ENCODE peak calls at places on chromosomes 7 and 10, in six cellular contexts. A is spleen, P is HL-60, G is GM12878, S is GM23338, L is sigmoid colon. K is an unnamed sample.

GRCh38 chr7:108290344-108291134 is 160.4 kb upstream of the LAMB4 start:
- DNase-seq in A (no peak), P (no peak), G (no peak), S (no peak), L (no peak), K (no peak)

GRCh38 chr7:129052441-129052840 is 2.5 kb downstream of the TNPO3 start:
- DNase-seq in A (no peak), P (no peak), G (no peak), S (no peak), L (no peak), K (no peak)

GRCh38 chr7:155206286-155207020 is 91.2 kb upstream of the INSIG1 start:
- DNase-seq in A (peak), P (peak), G (peak), S (no peak), L (peak), K (peak)

GRCh38 chr10:63083904-63084689 is 49.0 kb upstream of the NRBF2 start:
- DNase-seq in A (no peak), P (peak), G (peak), S (peak), L (peak), K (peak)

GRCh38 chr10:100006241-100006886 is 3.4 kb downstream of the DNMBP start:
- DNase-seq in A (no peak), P (no peak), G (peak), S (no peak), L (peak), K (peak)

GRCh38 chr7:14507617-14508016 is 394.9 kb downstream of the DGKB start:
- DNase-seq in A (no peak), P (no peak), G (no peak), S (no peak), L (no peak), K (no peak)

GRCh38 chr7:85381212-85381611 is 194.4 kb upstream of the SEMA3D start:
- DNase-seq in A (no peak), P (no peak), G (no peak), S (no peak), L (no peak), K (no peak)

GRCh38 chr10:51857326-51857725 is 157.9 kb upstream of the CSTF2T start:
- DNase-seq in A (no peak), P (no peak), G (no peak), S (no peak), L (no peak), K (no peak)

GRCh38 chr10:78774999-78775711 is 293.6 kb upstream of the ZMIZ1 start:
- DNase-seq in A (no peak), P (no peak), G (no peak), S (no peak), L (no peak), K (no peak)

GRCh38 chr7:125563964-125564529 is 634.4 kb upstream of the POT1 start:
- DNase-seq in A (peak), P (no peak), G (no peak), S (peak), L (no peak), K (no peak)

GRCh38 chr10:48551796-48552591 is 52.9 kb downstream of the ARHGAP22 start:
- DNase-seq in A (no peak), P (peak), G (no peak), S (peak), L (no peak), K (peak)

GRCh38 chr10:82564353-82565218 is 689.6 kb downstream of the NRG3 start:
- DNase-seq in A (no peak), P (no peak), G (no peak), S (no peak), L (no peak), K (peak)

GRCh38 chr7:20320322-20320721 is 10.4 kb upstream of the ITGB8 start:
- DNase-seq in A (no peak), P (no peak), G (no peak), S (no peak), L (no peak), K (no peak)

GRCh38 chr10:78524941-78525340 is 491.3 kb downstream of the RPS24 start:
- DNase-seq in A (no peak), P (no peak), G (no peak), S (no peak), L (no peak), K (no peak)

GRCh38 chr10:93542358-93542791 is 24.1 kb upstream of the FFAR4 start:
- DNase-seq in A (no peak), P (no peak), G (no peak), S (no peak), L (no peak), K (peak)

GRCh38 chr10:78849115-78849514 is 219.7 kb upstream of the ZMIZ1 start:
- DNase-seq in A (no peak), P (no peak), G (no peak), S (no peak), L (no peak), K (peak)

GRCh38 chr10:99387541-99387940 is 42.9 kb downstream of the GOT1 start:
- DNase-seq in A (no peak), P (no peak), G (no peak), S (no peak), L (no peak), K (no peak)

GRCh38 chr7:138705122-138705521 is 4.0 kb upstream of the SVOPL start:
- DNase-seq in A (no peak), P (peak), G (no peak), S (no peak), L (no peak), K (no peak)

GRCh38 chr7:28433604-28434254 is 21.4 kb downstream of the CREB5 start:
- DNase-seq in A (no peak), P (no peak), G (no peak), S (peak), L (no peak), K (no peak)

GRCh38 chr10:35667971-35668370 is 25.9 kb upstream of the FZD8 start:
- DNase-seq in A (no peak), P (no peak), G (no peak), S (no peak), L (no peak), K (no peak)

GRCh38 chr7:158824028-158824427 is 5.3 kb downstream of the ESYT2 start:
- DNase-seq in A (no peak), P (peak), G (peak), S (no peak), L (no peak), K (no peak)

GRCh38 chr7:22802426-22802825 is 20.2 kb downstream of the TOMM7 start:
- DNase-seq in A (no peak), P (no peak), G (no peak), S (peak), L (no peak), K (no peak)

GRCh38 chr7:98867271-98867701 is 2.5 kb downstream of the TMEM130 start:
- DNase-seq in A (peak), P (no peak), G (no peak), S (peak), L (no peak), K (no peak)

GRCh38 chr7:44990520-44991023 is 9.4 kb upstream of the CCM2 start:
- DNase-seq in A (peak), P (no peak), G (no peak), S (no peak), L (no peak), K (peak)

GRCh38 chr10:123571978-123572377 is 94.2 kb upstream of the GPR26 start:
- DNase-seq in A (no peak), P (no peak), G (no peak), S (no peak), L (peak), K (no peak)

GRCh38 chr10:103540722-103541121 is 47.2 kb downstream of the NEURL1 start:
- DNase-seq in A (peak), P (no peak), G (no peak), S (no peak), L (no peak), K (no peak)

GRCh38 chr10:36141786-36142560 is 499.9 kb upstream of the FZD8 start:
- DNase-seq in A (no peak), P (no peak), G (no peak), S (no peak), L (no peak), K (peak)

GRCh38 chr10:103835121-103836045 is 20.0 kb downstream of the SH3PXD2A start:
- DNase-seq in A (peak), P (peak), G (no peak), S (no peak), L (peak), K (no peak)

GRCh38 chr10:43045246-43045621 is 31.6 kb upstream of the RET start:
- DNase-seq in A (peak), P (no peak), G (no peak), S (no peak), L (peak), K (no peak)

GRCh38 chr10:103757531-103758293 is 97.7 kb downstream of the SH3PXD2A start:
- DNase-seq in A (peak), P (peak), G (no peak), S (peak), L (peak), K (peak)

GRCh38 chr10:3469639-3470020 is 297.0 kb upstream of the PITRM1 start:
- DNase-seq in A (no peak), P (no peak), G (no peak), S (no peak), L (no peak), K (no peak)

GRCh38 chr10:130924138-130924819 is 387.2 kb downstream of the TCERG1L start:
- DNase-seq in A (no peak), P (no peak), G (no peak), S (peak), L (no peak), K (no peak)

GRCh38 chr10:71213761-71214440 is 1.5 kb downstream of the UNC5B start:
- DNase-seq in A (peak), P (no peak), G (no peak), S (peak), L (no peak), K (peak)

GRCh38 chr7:21357146-21358097 is 70.5 kb upstream of the SP4 start:
- DNase-seq in A (no peak), P (peak), G (no peak), S (no peak), L (no peak), K (no peak)

GRCh38 chr10:22308390-22308789 is 7.8 kb upstream of the COMMD3 start:
- DNase-seq in A (no peak), P (no peak), G (peak), S (no peak), L (no peak), K (peak)

GRCh38 chr7:16089191-16089590 is 332.1 kb downstream of the CRPPA start:
- DNase-seq in A (no peak), P (no peak), G (no peak), S (no peak), L (no peak), K (no peak)
- TF ChIP-seq POLR2AphosphoS5 in A (no peak), P (no peak), G (no peak), S (no peak), L (no peak), K (no peak)

GRCh38 chr10:116272497-116273221 is at the start of gene GFRA1:
- DNase-seq in A (no peak), P (no peak), G (no peak), S (peak), L (peak), K (no peak)
- TF ChIP-seq POLR2AphosphoS5 in A (no peak), P (no peak), G (no peak), S (no peak), L (no peak), K (no peak)

DNA sequence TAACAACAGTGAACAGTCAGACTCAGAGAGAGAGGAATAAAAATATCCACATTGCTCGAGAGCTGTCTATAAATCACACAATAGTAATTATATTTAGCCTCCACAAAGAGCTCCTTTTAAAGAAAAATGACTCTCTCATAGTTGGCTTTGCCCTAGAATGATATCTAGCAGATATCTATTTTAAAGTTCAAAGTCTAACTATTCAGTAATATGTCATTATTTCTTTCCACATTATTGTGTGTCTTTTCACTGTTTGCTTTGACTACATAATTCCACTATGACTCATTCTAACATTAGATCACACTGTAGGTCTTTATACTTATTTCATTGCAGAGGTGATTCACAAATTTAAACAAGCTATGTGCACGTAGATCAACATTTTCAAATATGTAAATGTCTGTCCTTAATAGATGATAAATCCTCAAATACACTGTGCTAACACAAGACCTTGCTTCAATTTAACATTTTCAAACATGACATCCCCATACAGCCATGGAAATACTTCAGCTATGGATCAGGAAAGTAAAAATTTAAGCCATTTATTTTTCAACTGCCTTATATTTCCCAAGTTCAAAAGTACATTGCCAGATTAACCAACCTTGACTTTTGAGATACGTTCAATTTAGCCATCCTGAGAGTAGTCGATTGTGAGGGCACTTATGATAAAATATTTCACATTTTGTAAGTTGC is 99.9 kb upstream of the AKR1E2 start:
- DNase-seq in A (no peak), P (no peak), G (no peak), S (no peak), L (no peak), K (peak)
- TF ChIP-seq POLR2AphosphoS5 in A (no peak), P (no peak), G (no peak), S (no peak), L (no peak), K (no peak)

GRCh38 chr7:104971290-104972071 is 42.5 kb upstream of the KMT2E start:
- DNase-seq in A (no peak), P (no peak), G (no peak), S (no peak), L (no peak), K (peak)
- TF ChIP-seq POLR2AphosphoS5 in A (no peak), P (no peak), G (no peak), S (no peak), L (no peak), K (no peak)

GRCh38 chr10:69419096-69419760 is 2.5 kb upstream of the TACR2 start:
- DNase-seq in A (peak), P (no peak), G (no peak), S (no peak), L (peak), K (no peak)

GRCh38 chr10:69422676-69423075 is 6.0 kb upstream of the TACR2 start:
- DNase-seq in A (no peak), P (no peak), G (no peak), S (no peak), L (peak), K (no peak)

GRCh38 chr10:69425041-69425440 is 8.3 kb upstream of the TACR2 start:
- DNase-seq in A (no peak), P (no peak), G (no peak), S (no peak), L (no peak), K (no peak)

GRCh38 chr10:69419761-69420126 is 3.0 kb upstream of the TACR2 start:
- DNase-seq in A (no peak), P (no peak), G (no peak), S (no peak), L (peak), K (no peak)

DNA sequence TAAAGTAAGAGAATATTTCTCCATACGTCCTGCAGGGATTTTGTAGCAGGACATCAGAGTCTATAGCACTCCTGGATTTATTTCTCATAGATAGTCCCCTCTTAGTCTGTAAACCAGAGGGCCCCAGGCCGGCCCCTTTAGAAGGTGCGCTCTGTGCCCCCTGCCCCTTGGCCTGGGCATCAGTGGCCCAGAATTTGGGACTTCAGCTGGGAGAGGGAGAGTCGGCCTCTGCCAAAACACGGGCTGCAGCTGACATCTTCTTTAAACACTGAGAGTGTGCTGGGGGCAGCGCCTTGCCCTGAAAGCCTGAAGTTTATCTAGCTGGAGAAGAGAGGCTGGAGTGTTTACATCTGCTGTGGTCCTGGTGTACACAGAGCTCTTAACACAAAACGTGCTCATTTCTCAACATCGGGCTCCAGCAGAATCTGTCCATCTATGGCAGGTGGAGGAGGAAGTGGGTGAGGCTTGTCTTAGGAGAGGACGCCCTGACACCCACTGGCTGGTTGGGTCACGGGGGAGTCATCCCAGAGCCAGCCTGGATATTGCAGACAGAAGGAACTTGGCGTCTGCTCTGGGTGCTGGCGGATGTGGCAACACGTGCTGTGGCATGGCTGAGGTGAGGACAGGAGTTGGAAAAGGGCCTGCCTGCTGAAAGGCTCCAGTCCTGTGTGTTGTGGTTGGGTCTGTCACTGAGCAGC is 5.0 kb upstream of the TACR2 start:
- DNase-seq in A (peak), P (peak), G (no peak), S (no peak), L (peak), K (no peak)
- TF ChIP-seq POLR2AphosphoS5 in A (no peak), P (peak), G (no peak), S (no peak), L (peak), K (no peak)

DNA sequence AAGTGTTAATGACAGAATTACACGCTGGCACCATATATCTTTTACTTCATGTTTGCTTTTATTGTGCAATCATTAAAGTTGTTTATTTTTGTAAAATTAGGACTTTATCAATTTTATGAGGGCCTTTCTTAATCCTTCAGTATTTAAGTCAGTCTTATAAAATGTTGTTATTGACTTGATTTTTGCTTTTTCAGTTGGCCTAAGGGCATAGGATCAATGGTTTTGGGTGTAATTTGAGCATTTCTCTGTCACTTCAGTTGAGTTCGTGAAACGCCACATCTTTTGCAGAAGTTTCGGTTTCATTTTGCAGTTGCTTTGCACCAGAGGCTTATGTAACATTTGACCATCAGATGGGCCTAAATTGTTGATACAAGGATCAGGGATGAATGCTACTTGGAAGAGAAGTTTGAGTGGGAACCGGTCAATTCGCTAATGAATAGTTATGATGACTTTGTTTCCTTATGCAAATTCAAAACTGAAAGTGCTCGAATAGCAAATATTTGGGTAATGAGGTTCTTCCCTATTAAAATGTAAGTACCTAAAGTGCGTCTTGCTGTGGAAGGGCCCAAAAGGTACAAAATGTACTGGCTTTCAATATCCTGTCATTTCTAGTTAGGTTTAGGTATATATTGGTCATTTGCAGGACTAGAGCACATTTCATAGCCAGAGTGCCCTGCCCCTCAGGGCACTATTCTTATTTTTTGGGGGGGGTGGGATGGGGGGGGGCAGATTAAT is 340.9 kb downstream of the LRMDA start:
- DNase-seq in A (no peak), P (peak), G (no peak), S (no peak), L (no peak), K (no peak)
- TF ChIP-seq POLR2AphosphoS5 in A (no peak), P (no peak), G (no peak), S (no peak), L (no peak), K (no peak)

DNA sequence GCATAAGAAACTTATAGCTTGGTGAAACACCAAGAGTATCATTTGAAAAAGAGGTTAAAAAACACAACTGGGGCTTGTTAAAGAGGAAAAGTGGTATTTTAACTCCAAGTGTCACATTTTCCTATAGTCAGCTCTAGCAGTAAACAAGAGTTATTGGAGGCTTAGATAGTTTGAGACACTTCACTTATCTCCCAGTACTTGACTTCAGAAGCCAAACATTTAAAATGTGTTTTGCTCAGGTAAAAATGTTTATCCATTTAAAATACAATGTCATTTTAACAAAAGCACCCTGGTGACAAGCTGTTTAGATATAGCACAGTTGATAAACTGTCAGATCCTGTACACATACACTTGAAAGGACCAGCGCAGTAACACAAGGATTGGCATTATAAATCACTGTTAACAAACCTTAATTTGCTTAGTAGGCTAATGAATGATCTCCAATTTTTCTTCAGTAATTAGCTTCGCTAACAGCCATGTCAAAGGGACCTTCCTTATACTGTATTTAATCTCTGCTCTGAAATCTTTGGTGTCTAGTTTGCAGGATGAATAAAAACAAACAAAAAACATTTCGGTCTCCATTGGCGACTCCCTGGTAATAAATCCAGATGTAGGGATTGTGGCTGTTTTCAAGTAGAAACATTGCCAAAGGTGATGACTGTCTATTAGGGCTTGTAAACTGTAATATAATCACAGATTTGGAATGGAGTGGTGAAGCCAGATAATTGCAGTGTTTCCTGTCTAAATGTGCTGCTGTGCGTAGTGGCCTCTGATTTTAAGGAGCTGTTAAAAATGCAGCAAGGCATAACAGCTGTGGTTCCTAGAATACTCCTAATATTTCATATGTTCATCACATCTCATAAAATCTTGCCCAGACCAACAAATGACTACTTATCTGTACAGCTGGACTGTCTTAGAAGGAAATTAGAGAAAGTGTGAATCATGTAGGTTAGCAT is 545.1 kb downstream of the AUTS2 start:
- DNase-seq in A (no peak), P (no peak), G (no peak), S (no peak), L (no peak), K (no peak)
- TF ChIP-seq POLR2AphosphoS5 in A (no peak), P (no peak), G (no peak), S (no peak), L (peak), K (no peak)